ENCODE peak calls at places on chromosomes 6 and 20, in five cellular contexts. A, Y, G, I and S are unnamed samples.

GRCh38 chr6:162306616-162307015 is 420.9 kb downstream of the PRKN start:
- DNase-seq in A (no peak), Y (no peak), G (no peak), I (no peak), S (no peak)

GRCh38 chr6:127022297-127022696 is 96.2 kb upstream of the RSPO3 start:
- DNase-seq in A (no peak), Y (no peak), G (no peak), I (peak; percentile 23), S (no peak)

GRCh38 chr6:82894653-82895259 is 170.9 kb downstream of the UBE3D start:
- DNase-seq in A (no peak), Y (no peak), G (no peak), I (no peak), S (no peak)

GRCh38 chr6:129749749-129750120 is 39.8 kb upstream of the ARHGAP18 start:
- DNase-seq in A (no peak), Y (no peak), G (peak; percentile 76), I (peak; percentile 73), S (peak; percentile 96)

GRCh38 chr6:26215200-26216014 is 128.2 kb downstream of the HFE start:
- DNase-seq in A (no peak), Y (no peak), G (peak; percentile 60), I (peak; percentile 29), S (no peak)

GRCh38 chr6:43828711-43829110 is 58.7 kb downstream of the VEGFA start:
- DNase-seq in A (no peak), Y (no peak), G (no peak), I (no peak), S (no peak)

GRCh38 chr6:56259682-56260081 is 12.3 kb upstream of the COL21A1 start:
- DNase-seq in A (no peak), Y (no peak), G (peak; percentile 72), I (peak; percentile 56), S (no peak)

GRCh38 chr6:89073014-89073620 is 7.4 kb upstream of the PNRC1 start:
- DNase-seq in A (no peak), Y (peak; percentile 48), G (no peak), I (no peak), S (peak; percentile 98)

GRCh38 chr20:36613974-36614373 is 8.4 kb downstream of the RAB5IF start:
- DNase-seq in A (no peak), Y (no peak), G (peak; percentile 71), I (no peak), S (no peak)

GRCh38 chr6:46221221-46221793 is 50.5 kb upstream of the ENPP5 start:
- DNase-seq in A (no peak), Y (peak; percentile 92), G (peak; percentile 70), I (peak; percentile 72), S (peak; percentile 36)

GRCh38 chr6:12069891-12070529 is 57.9 kb downstream of the HIVEP1 start:
- DNase-seq in A (no peak), Y (no peak), G (peak; percentile 54), I (peak; percentile 26), S (no peak)

GRCh38 chr6:44898296-44898930 is 429.7 kb upstream of the RUNX2 start:
- DNase-seq in A (no peak), Y (no peak), G (no peak), I (peak; percentile 52), S (no peak)

GRCh38 chr6:84639396-84639795 is 125.0 kb downstream of the TBX18 start:
- DNase-seq in A (no peak), Y (no peak), G (peak; percentile 49), I (peak; percentile 46), S (no peak)

GRCh38 chr6:33949877-33950831 is 146.4 kb upstream of the MLN start:
- DNase-seq in A (no peak), Y (no peak), G (no peak), I (no peak), S (no peak)

GRCh38 chr6:48736486-48737206 is 625.6 kb upstream of the PTCHD4 start:
- DNase-seq in A (no peak), Y (no peak), G (peak; percentile 94), I (peak; percentile 88), S (no peak)

GRCh38 chr6:170124836-170125235 is 166.0 kb downstream of the DLL1 start:
- DNase-seq in A (no peak), Y (no peak), G (peak; percentile 53), I (no peak), S (no peak)

GRCh38 chr20:48148916-48149672 is 363.8 kb upstream of the SULF2 start:
- DNase-seq in A (no peak), Y (no peak), G (no peak), I (no peak), S (no peak)

GRCh38 chr6:95087394-95088097 is 489.8 kb upstream of the MANEA start:
- DNase-seq in A (no peak), Y (peak; percentile 55), G (peak; percentile 71), I (peak; percentile 90), S (no peak)

GRCh38 chr20:3813758-3814581 is 6.4 kb upstream of the AP5S1 start:
- DNase-seq in A (no peak), Y (no peak), G (no peak), I (no peak), S (no peak)

GRCh38 chr20:13430346-13431002 is 208.3 kb downstream of the TASP1 start:
- DNase-seq in A (no peak), Y (no peak), G (peak; percentile 70), I (no peak), S (no peak)

GRCh38 chr20:62485701-62486089 is 9.9 kb upstream of the GATA5 start:
- DNase-seq in A (no peak), Y (no peak), G (no peak), I (no peak), S (no peak)

GRCh38 chr6:41503841-41504525 is 42.2 kb upstream of the FOXP4 start:
- DNase-seq in A (no peak), Y (no peak), G (peak; percentile 10), I (peak; percentile 34), S (no peak)

GRCh38 chr6:3961581-3962225 is 112.5 kb downstream of the FAM50B start:
- DNase-seq in A (no peak), Y (no peak), G (no peak), I (peak; percentile 23), S (no peak)

GRCh38 chr6:56529594-56530191 is 113.0 kb downstream of the DST start:
- DNase-seq in A (no peak), Y (no peak), G (no peak), I (peak; percentile 58), S (no peak)

GRCh38 chr6:3341467-3341866 is 82.7 kb downstream of the PSMG4 start:
- DNase-seq in A (no peak), Y (peak; percentile 32), G (no peak), I (peak; percentile 97), S (no peak)

GRCh38 chr6:131828080-131828479 is 20.3 kb downstream of the ENPP1 start:
- DNase-seq in A (no peak), Y (no peak), G (no peak), I (peak; percentile 86), S (no peak)

GRCh38 chr20:10634683-10635411 is 39.0 kb downstream of the JAG1 start:
- DNase-seq in A (no peak), Y (no peak), G (peak; percentile 35), I (peak; percentile 43), S (no peak)

GRCh38 chr6:75065524-75065923 is 140.3 kb downstream of the COL12A1 start:
- DNase-seq in A (no peak), Y (no peak), G (no peak), I (peak; percentile 43), S (no peak)

GRCh38 chr6:119351005-119351394 is 1.4 kb upstream of the MAN1A1 start:
- DNase-seq in A (no peak), Y (no peak), G (peak; percentile 57), I (peak; percentile 75), S (peak; percentile 39)

GRCh38 chr20:53621482-53622246 is 28.0 kb upstream of the ZNF217 start:
- DNase-seq in A (no peak), Y (no peak), G (peak; percentile 100), I (peak; percentile 91), S (peak; percentile 51)

GRCh38 chr6:116992546-116992945 is 115.5 kb downstream of the RFX6 start:
- DNase-seq in A (no peak), Y (no peak), G (no peak), I (no peak), S (no peak)

GRCh38 chr6:143545165-143545564 is 33.6 kb upstream of the FUCA2 start:
- DNase-seq in A (no peak), Y (no peak), G (no peak), I (no peak), S (no peak)

GRCh38 chr6:146028835-146029572 is at the start of gene GRM1:
- DNase-seq in A (no peak), Y (no peak), G (no peak), I (no peak), S (no peak)